ENCODE peak calls at places on chromosomes 12 and 14, in ten cellular contexts. V is cardiac muscle cell; F is SK-N-SH; R is psoas muscle; T is uterus; M is lower lobe of right lung; U is CD8-positive, alpha-beta memory T cell; G is CD4-positive, CD25-positive, alpha-beta regulatory T cell; I is right lobe of liver; X is tibial artery. D is an unnamed sample.

GRCh38 chr12:31710021-31710818 is 18.6 kb downstream of the AMN1 start:
- DNase-seq in V (peak; percentile 36), F (no peak), R (no peak), T (no peak), M (no peak), U (no peak), G (no peak), I (no peak), X (no peak), D (no peak)

GRCh38 chr14:104383931-104384775 is 195.4 kb upstream of the C14orf180 start:
- DNase-seq in V (no peak), F (peak; percentile 88), R (no peak), T (no peak), M (no peak), U (peak; percentile 38), G (no peak), I (peak; percentile 38), X (peak; percentile 47), D (peak; percentile 28)

GRCh38 chr12:29051221-29051620 is 97.9 kb upstream of the FAR2 start:
- DNase-seq in V (peak; percentile 59), F (no peak), R (no peak), T (no peak), M (no peak), U (no peak), G (no peak), I (no peak), X (no peak), D (no peak)

GRCh38 chr14:91693342-91693741 is 38.5 kb downstream of the CATSPERB start:
- DNase-seq in V (peak; percentile 3), F (no peak), R (no peak), T (no peak), M (no peak), U (no peak), G (no peak), I (no peak), X (no peak), D (no peak)

GRCh38 chr14:102927878-102928411 is 5.5 kb downstream of the AMN start:
- DNase-seq in V (peak; percentile 25), F (no peak), R (no peak), T (no peak), M (peak; percentile 65), U (no peak), G (no peak), I (no peak), X (no peak), D (peak; percentile 61)

GRCh38 chr12:10392394-10392930 is 2.6 kb upstream of the KLRK1 start:
- DNase-seq in V (peak; percentile 99), F (no peak), R (peak; percentile 59), T (no peak), M (peak; percentile 59), U (peak; percentile 73), G (no peak), I (no peak), X (peak; percentile 71), D (no peak)

GRCh38 chr12:52884526-52885293 is 20.2 kb downstream of the KRT8 start:
- DNase-seq in V (peak; percentile 69), F (peak; percentile 86), R (peak; percentile 71), T (peak; percentile 72), M (peak; percentile 85), U (peak; percentile 81), G (peak; percentile 70), I (peak; percentile 87), X (peak; percentile 84), D (peak; percentile 99)

GRCh38 chr14:103514596-103515421 is 7.8 kb downstream of the CKB start:
- DNase-seq in V (no peak), F (no peak), R (no peak), T (no peak), M (peak; percentile 37), U (peak; percentile 25), G (no peak), I (peak; percentile 42), X (peak; percentile 60), D (no peak)

GRCh38 chr14:68964300-68965093 is 14.6 kb downstream of the ACTN1 start:
- DNase-seq in V (no peak), F (no peak), R (no peak), T (no peak), M (no peak), U (no peak), G (no peak), I (peak; percentile 65), X (peak; percentile 37), D (no peak)
- H3K4me1 ChIP-seq in V (peaks cover 49% of the 10 kb centered on the region), F (peaks cover 55% of the 10 kb centered on the region), R (no peaks in the 10 kb centered on the region), T (peaks cover 45% of the 10 kb centered on the region), M (peaks cover 70% of the 10 kb centered on the region), U (peaks cover 79% of the 10 kb centered on the region), G (peaks cover 46% of the 10 kb centered on the region), I (peaks cover 46% of the 10 kb centered on the region), X (peaks cover 87% of the 10 kb centered on the region), D (peaks cover 6% of the 10 kb centered on the region)

GRCh38 chr12:16603265-16603915 is 2.6 kb downstream of the LMO3 start:
- DNase-seq in V (no peak), F (no peak), R (no peak), T (no peak), M (no peak), U (no peak), G (no peak), I (no peak), X (no peak), D (no peak)

GRCh38 chr12:16605666-16606116 is 271 bp downstream of the LMO3 start:
- DNase-seq in V (peak; percentile 53), F (peak; percentile 20), R (no peak), T (peak; percentile 41), M (peak; percentile 49), U (no peak), G (no peak), I (no peak), X (no peak), D (peak; percentile 14)

GRCh38 chr12:16606117-16606200 is at the start of gene LMO3:
- DNase-seq in V (no peak), F (no peak), R (no peak), T (no peak), M (no peak), U (no peak), G (no peak), I (no peak), X (no peak), D (no peak)

GRCh38 chr12:16603916-16604575 is 1.9 kb downstream of the LMO3 start:
- DNase-seq in V (peak; percentile 49), F (peak; percentile 52), R (no peak), T (no peak), M (no peak), U (no peak), G (no peak), I (no peak), X (no peak), D (peak; percentile 70)

DNA sequence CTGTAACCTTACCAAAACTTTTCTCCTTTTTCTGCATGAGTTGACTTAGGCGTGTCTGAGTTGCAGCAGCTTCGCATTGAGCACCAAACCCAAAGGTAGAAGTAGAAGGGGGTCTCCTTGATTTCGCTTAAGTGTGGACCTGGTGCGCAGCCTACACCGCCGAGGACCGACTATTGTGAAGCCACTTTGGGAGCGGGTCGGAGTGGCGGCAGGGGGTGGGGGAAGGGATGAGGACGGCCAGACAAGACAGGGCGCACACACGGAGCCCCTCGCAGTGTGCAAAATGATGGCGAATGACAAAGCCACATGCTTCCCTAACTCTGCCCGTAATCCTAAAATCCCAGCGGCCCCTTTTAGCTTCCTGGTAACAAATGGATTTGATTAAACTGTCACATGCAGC is 1.1 kb downstream of the LMO3 start:
- DNase-seq in V (no peak), F (peak; percentile 20), R (no peak), T (peak; percentile 42), M (peak; percentile 48), U (no peak), G (no peak), I (no peak), X (no peak), D (peak; percentile 13)
- H3K4me3 ChIP-seq in V (peak overlapping the region; percentile 86), F (peak overlapping the region; percentile 43), R (peak overlapping the region; percentile 59), T (peak overlapping the region; percentile 49), M (peak overlapping the region; percentile 56), U (no peak overlapping the region), G (no peak overlapping the region), I (no peak overlapping the region), X (peak overlapping the region; percentile 50), D (no peak overlapping the region)

GRCh38 chr12:126999352-126999751 is 1267.6 kb upstream of the TMEM132C start:
- DNase-seq in V (no peak), F (no peak), R (no peak), T (no peak), M (no peak), U (no peak), G (no peak), I (no peak), X (no peak), D (no peak)

GRCh38 chr12:126998747-126999285 is 1268.2 kb upstream of the TMEM132C start:
- DNase-seq in V (no peak), F (no peak), R (no peak), T (no peak), M (no peak), U (no peak), G (no peak), I (no peak), X (no peak), D (peak; percentile 31)

GRCh38 chr12:126989532-126989931 is 1277.4 kb upstream of the TMEM132C start:
- DNase-seq in V (no peak), F (no peak), R (no peak), T (no peak), M (no peak), U (no peak), G (no peak), I (no peak), X (no peak), D (no peak)

GRCh38 chr12:126994599-126994998 is 1272.4 kb upstream of the TMEM132C start:
- DNase-seq in V (no peak), F (no peak), R (no peak), T (no peak), M (no peak), U (no peak), G (no peak), I (no peak), X (no peak), D (no peak)
- H3K36me3 ChIP-seq in V (no peaks in the 10 kb centered on the region), F (no peaks in the 10 kb centered on the region), R (no peaks in the 10 kb centered on the region), T (no peaks in the 10 kb centered on the region), M (no peaks in the 10 kb centered on the region), U (no peaks in the 10 kb centered on the region), G (no peaks in the 10 kb centered on the region), I (no peaks in the 10 kb centered on the region), X (no peaks in the 10 kb centered on the region), D (no peaks in the 10 kb centered on the region)

GRCh38 chr12:121807656-121808347 is 4.0 kb downstream of the SETD1B start:
- DNase-seq in V (no peak), F (no peak), R (no peak), T (no peak), M (no peak), U (no peak), G (no peak), I (no peak), X (no peak), D (no peak)

GRCh38 chr12:121806556-121807308 is 2.9 kb downstream of the SETD1B start:
- DNase-seq in V (peak; percentile 40), F (peak; percentile 55), R (peak; percentile 11), T (no peak), M (no peak), U (no peak), G (no peak), I (peak; percentile 81), X (no peak), D (peak; percentile 60)

GRCh38 chr12:121805171-121805687 is 1.4 kb downstream of the SETD1B start:
- DNase-seq in V (peak; percentile 39), F (peak; percentile 48), R (peak; percentile 17), T (no peak), M (no peak), U (no peak), G (peak; percentile 39), I (peak; percentile 61), X (peak; percentile 71), D (peak; percentile 68)

GRCh38 chr12:121804417-121805111 is 755 bp downstream of the SETD1B start:
- DNase-seq in V (peak; percentile 32), F (peak; percentile 61), R (peak; percentile 34), T (peak; percentile 51), M (no peak), U (peak; percentile 82), G (peak; percentile 57), I (peak; percentile 73), X (peak; percentile 73), D (peak; percentile 44)

GRCh38 chr12:121805800-121806555 is 2.2 kb downstream of the SETD1B start:
- DNase-seq in V (no peak), F (no peak), R (peak; percentile 21), T (no peak), M (no peak), U (peak; percentile 75), G (peak; percentile 41), I (peak; percentile 69), X (no peak), D (no peak)
- H3K4me1 ChIP-seq in V (peaks cover 14% of the 10 kb centered on the region), F (peaks cover 12% of the 10 kb centered on the region), R (peaks cover 29% of the 10 kb centered on the region), T (peaks cover 25% of the 10 kb centered on the region), M (peaks cover 36% of the 10 kb centered on the region), U (peaks cover 24% of the 10 kb centered on the region), G (peaks cover 65% of the 10 kb centered on the region), I (peaks cover 27% of the 10 kb centered on the region), X (peaks cover 34% of the 10 kb centered on the region), D (peaks cover 4% of the 10 kb centered on the region)